ENCODE peak calls at places on chromosome 17, in seven cellular contexts. One of them, this sample, is unnamed. For H3K4me1, the result is how much of the 10 kb centered on the place peaks cover.

GRCh38 chr17:21213491-21214014 is 408 bp downstream of the TMEM11 start:
- DNase-seq in IMR-90: no peak
- DNase-seq in keratinocyte: no peak
- DNase-seq in HCT116: no peak
- DNase-seq in ovary: no peak
- DNase-seq in mesendoderm: no peak
- DNase-seq in pancreas: no peak
- DNase-seq in this sample: no peak

GRCh38 chr17:45106582-45106981 is 25.7 kb downstream of the PLCD3 start:
- DNase-seq in IMR-90: no peak
- DNase-seq in keratinocyte: no peak
- DNase-seq in HCT116: no peak
- DNase-seq in ovary: no peak
- DNase-seq in mesendoderm: no peak
- DNase-seq in pancreas: no peak
- DNase-seq in this sample: no peak

GRCh38 chr17:19579867-19580565 is 46.4 kb downstream of the SLC47A1 start:
- DNase-seq in IMR-90: no peak
- DNase-seq in keratinocyte: no peak
- DNase-seq in HCT116: no peak
- DNase-seq in ovary: peak
- DNase-seq in mesendoderm: peak
- DNase-seq in pancreas: no peak
- DNase-seq in this sample: no peak

GRCh38 chr17:2814499-2815341 is 18.5 kb downstream of the RAP1GAP2 start:
- DNase-seq in IMR-90: no peak
- DNase-seq in keratinocyte: no peak
- DNase-seq in HCT116: no peak
- DNase-seq in ovary: no peak
- DNase-seq in mesendoderm: no peak
- DNase-seq in pancreas: no peak
- DNase-seq in this sample: no peak

GRCh38 chr17:68290268-68290954 is 516 bp downstream of the SLC16A6 start:
- DNase-seq in IMR-90: no peak
- DNase-seq in keratinocyte: no peak
- DNase-seq in HCT116: no peak
- DNase-seq in ovary: peak
- DNase-seq in mesendoderm: peak
- DNase-seq in pancreas: no peak
- DNase-seq in this sample: no peak

GRCh38 chr17:39913989-39914388 is 4.4 kb downstream of the GSDMB start:
- DNase-seq in IMR-90: no peak
- DNase-seq in keratinocyte: no peak
- DNase-seq in HCT116: no peak
- DNase-seq in ovary: no peak
- DNase-seq in mesendoderm: no peak
- DNase-seq in pancreas: no peak
- DNase-seq in this sample: no peak

GRCh38 chr17:63649813-63650212 is 27.6 kb downstream of the MAP3K3 start:
- DNase-seq in IMR-90: no peak
- DNase-seq in keratinocyte: no peak
- DNase-seq in HCT116: no peak
- DNase-seq in ovary: no peak
- DNase-seq in mesendoderm: no peak
- DNase-seq in pancreas: no peak
- DNase-seq in this sample: no peak

GRCh38 chr17:21814776-21815175 is 122.5 kb downstream of the KCNJ18 start:
- DNase-seq in IMR-90: no peak
- DNase-seq in keratinocyte: no peak
- DNase-seq in HCT116: no peak
- DNase-seq in ovary: no peak
- DNase-seq in mesendoderm: no peak
- DNase-seq in pancreas: no peak
- DNase-seq in this sample: no peak

GRCh38 chr17:72126575-72127486 is 6.0 kb downstream of the SOX9 start:
- DNase-seq in IMR-90: peak
- DNase-seq in keratinocyte: peak
- DNase-seq in HCT116: peak
- DNase-seq in ovary: no peak
- DNase-seq in mesendoderm: no peak
- DNase-seq in pancreas: peak
- DNase-seq in this sample: no peak

GRCh38 chr17:28506763-28507487 is 777 bp downstream of the FOXN1 start:
- DNase-seq in IMR-90: no peak
- DNase-seq in keratinocyte: no peak
- DNase-seq in HCT116: no peak
- DNase-seq in ovary: no peak
- DNase-seq in mesendoderm: no peak
- DNase-seq in pancreas: no peak
- DNase-seq in this sample: no peak

GRCh38 chr17:72119963-72120877 is 600 bp upstream of the SOX9 start:
- DNase-seq in IMR-90: peak
- DNase-seq in keratinocyte: no peak
- DNase-seq in HCT116: peak
- DNase-seq in ovary: no peak
- DNase-seq in mesendoderm: peak
- DNase-seq in pancreas: peak
- DNase-seq in this sample: no peak

GRCh38 chr17:70820276-70820675 is 650.9 kb downstream of the KCNJ2 start:
- DNase-seq in IMR-90: peak
- DNase-seq in keratinocyte: no peak
- DNase-seq in HCT116: no peak
- DNase-seq in ovary: no peak
- DNase-seq in mesendoderm: no peak
- DNase-seq in pancreas: no peak
- DNase-seq in this sample: no peak

GRCh38 chr17:27816946-27817345 is 16.6 kb upstream of the NOS2 start:
- DNase-seq in IMR-90: no peak
- DNase-seq in keratinocyte: no peak
- DNase-seq in HCT116: no peak
- DNase-seq in ovary: no peak
- DNase-seq in mesendoderm: no peak
- DNase-seq in pancreas: no peak
- DNase-seq in this sample: no peak

GRCh38 chr17:73401911-73402310 is 90.1 kb upstream of the CDC42EP4 start:
- DNase-seq in IMR-90: peak
- DNase-seq in keratinocyte: no peak
- DNase-seq in HCT116: no peak
- DNase-seq in ovary: peak
- DNase-seq in mesendoderm: peak
- DNase-seq in pancreas: no peak
- DNase-seq in this sample: peak

GRCh38 chr17:49624896-49625295 is 49.2 kb downstream of the NXPH3 start:
- DNase-seq in IMR-90: peak
- DNase-seq in keratinocyte: no peak
- DNase-seq in HCT116: no peak
- DNase-seq in ovary: no peak
- DNase-seq in mesendoderm: no peak
- DNase-seq in pancreas: no peak
- DNase-seq in this sample: no peak

GRCh38 chr17:64635647-64636305 is 26.3 kb downstream of the SMURF2 start:
- DNase-seq in IMR-90: peak
- DNase-seq in keratinocyte: no peak
- DNase-seq in HCT116: no peak
- DNase-seq in ovary: no peak
- DNase-seq in mesendoderm: no peak
- DNase-seq in pancreas: no peak
- DNase-seq in this sample: no peak

GRCh38 chr17:19534562-19535149 is 1.0 kb downstream of the SLC47A1 start:
- DNase-seq in IMR-90: no peak
- DNase-seq in keratinocyte: no peak
- DNase-seq in HCT116: no peak
- DNase-seq in ovary: no peak
- DNase-seq in mesendoderm: no peak
- DNase-seq in pancreas: no peak
- DNase-seq in this sample: no peak

GRCh38 chr17:2120550-2121335 is 65.8 kb downstream of the HIC1 start:
- DNase-seq in IMR-90: peak
- DNase-seq in keratinocyte: no peak
- DNase-seq in HCT116: no peak
- DNase-seq in ovary: no peak
- DNase-seq in mesendoderm: no peak
- DNase-seq in pancreas: no peak
- DNase-seq in this sample: no peak

GRCh38 chr17:32810690-32811089 is 66.2 kb downstream of the MYO1D start:
- DNase-seq in IMR-90: no peak
- DNase-seq in keratinocyte: no peak
- DNase-seq in HCT116: no peak
- DNase-seq in ovary: no peak
- DNase-seq in mesendoderm: no peak
- DNase-seq in pancreas: no peak
- DNase-seq in this sample: no peak

GRCh38 chr17:10171057-10171456 is 27.3 kb downstream of the GAS7 start:
- DNase-seq in IMR-90: no peak
- DNase-seq in keratinocyte: no peak
- DNase-seq in HCT116: no peak
- DNase-seq in ovary: no peak
- DNase-seq in mesendoderm: no peak
- DNase-seq in pancreas: no peak
- DNase-seq in this sample: no peak

GRCh38 chr17:6361733-6362132 is 73.2 kb downstream of the AIPL1 start:
- DNase-seq in IMR-90: no peak
- DNase-seq in keratinocyte: no peak
- DNase-seq in HCT116: peak
- DNase-seq in ovary: no peak
- DNase-seq in mesendoderm: peak
- DNase-seq in pancreas: no peak
- DNase-seq in this sample: peak

GRCh38 chr17:61307905-61308886 is 91.4 kb upstream of the TBX2 start:
- DNase-seq in IMR-90: peak
- DNase-seq in keratinocyte: no peak
- DNase-seq in HCT116: no peak
- DNase-seq in ovary: no peak
- DNase-seq in mesendoderm: no peak
- DNase-seq in pancreas: no peak
- DNase-seq in this sample: no peak

GRCh38 chr17:55661963-55662834 is 60.5 kb downstream of the TMEM100 start:
- DNase-seq in IMR-90: no peak
- DNase-seq in keratinocyte: no peak
- DNase-seq in HCT116: no peak
- DNase-seq in ovary: no peak
- DNase-seq in mesendoderm: no peak
- DNase-seq in pancreas: no peak
- DNase-seq in this sample: no peak
- H3K4me1 ChIP-seq in IMR-90: under half
- H3K4me1 ChIP-seq in keratinocyte: under half
- H3K4me1 ChIP-seq in HCT116: under half
- H3K4me1 ChIP-seq in ovary: under half
- H3K4me1 ChIP-seq in mesendoderm: under half
- H3K4me1 ChIP-seq in pancreas: under half
- H3K4me1 ChIP-seq in this sample: under half

GRCh38 chr17:74478369-74479100 is 12.1 kb downstream of the CD300A start:
- DNase-seq in IMR-90: no peak
- DNase-seq in keratinocyte: no peak
- DNase-seq in HCT116: no peak
- DNase-seq in ovary: no peak
- DNase-seq in mesendoderm: no peak
- DNase-seq in pancreas: no peak
- DNase-seq in this sample: no peak
- H3K4me3 ChIP-seq in IMR-90: no peak
- H3K4me3 ChIP-seq in keratinocyte: no peak
- H3K4me3 ChIP-seq in HCT116: no peak
- H3K4me3 ChIP-seq in ovary: no peak
- H3K4me3 ChIP-seq in mesendoderm: no peak
- H3K4me3 ChIP-seq in pancreas: no peak
- H3K4me3 ChIP-seq in this sample: no peak

GRCh38 chr17:43515641-43516040 is 30.5 kb downstream of the ETV4 start:
- DNase-seq in IMR-90: no peak
- DNase-seq in keratinocyte: no peak
- DNase-seq in HCT116: no peak
- DNase-seq in ovary: no peak
- DNase-seq in mesendoderm: no peak
- DNase-seq in pancreas: no peak
- DNase-seq in this sample: no peak
- H3K27ac ChIP-seq in IMR-90: no peak
- H3K27ac ChIP-seq in keratinocyte: no peak
- H3K27ac ChIP-seq in HCT116: no peak
- H3K27ac ChIP-seq in ovary: no peak
- H3K27ac ChIP-seq in mesendoderm: no peak
- H3K27ac ChIP-seq in pancreas: no peak
- H3K27ac ChIP-seq in this sample: no peak

GRCh38 chr17:78380370-78380769 is 1.9 kb downstream of the PGS1 start:
- DNase-seq in IMR-90: no peak
- DNase-seq in keratinocyte: no peak
- DNase-seq in HCT116: no peak
- DNase-seq in ovary: no peak
- DNase-seq in mesendoderm: no peak
- DNase-seq in pancreas: no peak
- DNase-seq in this sample: no peak

GRCh38 chr17:78376161-78376560 is 2.3 kb upstream of the PGS1 start:
- DNase-seq in IMR-90: no peak
- DNase-seq in keratinocyte: no peak
- DNase-seq in HCT116: no peak
- DNase-seq in ovary: no peak
- DNase-seq in mesendoderm: no peak
- DNase-seq in pancreas: no peak
- DNase-seq in this sample: no peak

GRCh38 chr17:78377858-78378224 is 608 bp upstream of the PGS1 start:
- DNase-seq in IMR-90: no peak
- DNase-seq in keratinocyte: no peak
- DNase-seq in HCT116: no peak
- DNase-seq in ovary: no peak
- DNase-seq in mesendoderm: no peak
- DNase-seq in pancreas: no peak
- DNase-seq in this sample: no peak

GRCh38 chr17:78379134-78379497 is 667 bp downstream of the PGS1 start:
- DNase-seq in IMR-90: peak
- DNase-seq in keratinocyte: no peak
- DNase-seq in HCT116: no peak
- DNase-seq in ovary: no peak
- DNase-seq in mesendoderm: peak
- DNase-seq in pancreas: no peak
- DNase-seq in this sample: no peak

DNA sequence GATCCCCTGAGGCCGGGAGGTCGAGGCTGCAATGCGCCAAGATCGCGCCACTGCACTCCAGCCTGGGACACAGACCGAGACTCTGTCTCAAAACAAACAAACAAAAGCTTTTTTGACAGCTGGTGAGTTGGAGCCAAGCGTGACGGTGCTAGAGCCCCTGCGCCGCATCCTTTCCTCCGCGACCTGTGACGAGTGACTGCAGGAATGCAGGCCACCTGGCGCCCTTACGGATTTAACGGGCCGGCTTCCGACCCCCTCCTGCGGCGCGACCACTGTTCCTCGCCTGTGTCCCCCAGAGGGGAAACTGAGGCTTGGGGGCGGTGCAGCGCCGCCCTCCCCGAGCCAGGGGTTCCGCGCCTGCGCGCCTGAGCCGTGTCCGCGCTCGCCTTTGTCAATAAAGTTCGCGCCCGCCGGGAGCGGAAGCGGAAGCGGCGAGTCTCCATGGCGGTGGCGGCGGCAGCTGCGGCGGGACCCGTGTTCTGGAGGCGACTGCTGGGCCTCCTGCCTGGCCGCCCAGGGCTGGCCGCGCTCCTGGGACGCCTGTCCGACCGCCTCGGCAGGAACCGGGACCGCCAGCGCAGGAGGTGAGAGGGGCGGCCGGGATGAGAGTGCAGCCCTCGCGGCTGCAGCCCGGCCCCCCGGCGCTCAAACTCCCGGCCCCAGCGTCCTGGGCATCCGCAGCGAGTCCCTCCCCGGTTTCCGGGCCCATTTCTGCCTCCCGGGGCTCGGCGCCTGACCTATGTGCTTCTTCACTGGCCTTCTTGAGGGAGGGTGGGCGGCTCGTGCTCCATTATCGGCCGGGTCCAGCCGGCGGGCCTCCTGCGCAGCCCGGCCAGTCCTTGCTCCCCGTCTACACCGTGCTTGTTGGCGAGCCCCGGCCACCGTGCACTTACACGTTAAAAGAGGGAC is at the start of gene PGS1:
- DNase-seq in IMR-90: peak
- DNase-seq in keratinocyte: no peak
- DNase-seq in HCT116: peak
- DNase-seq in ovary: peak
- DNase-seq in mesendoderm: peak
- DNase-seq in pancreas: peak
- DNase-seq in this sample: no peak
- H3K4me1 ChIP-seq in IMR-90: under half
- H3K4me1 ChIP-seq in keratinocyte: under half
- H3K4me1 ChIP-seq in HCT116: under half
- H3K4me1 ChIP-seq in ovary: under half
- H3K4me1 ChIP-seq in mesendoderm: under half
- H3K4me1 ChIP-seq in pancreas: under half
- H3K4me1 ChIP-seq in this sample: under half